ENCODE peak calls at places on chromosomes 2 and 18, in eight cellular contexts. N is T-helper 2 cell, C is HS-5, M is germinal center, I is cardiac fibroblast, L is tibial nerve, G is neural crest cell, A is GOT3. X is an unnamed sample.

GRCh38 chr2:219119422-219120043 is 41.1 kb downstream of the NHEJ1 start:
- DNase-seq in A (no peak), G (peak; percentile 64), I (peak; percentile 71), L (peak; percentile 32), C (no peak), M (peak; percentile 47), N (no peak), X (peak; percentile 41)

GRCh38 chr2:50763776-50764175 is 268.2 kb downstream of the NRXN1 start:
- DNase-seq in M (no peak), N (no peak), G (no peak), L (no peak), I (no peak), C (no peak), A (no peak), X (no peak)

GRCh38 chr2:238287702-238288649 is at the start of gene PER2:
- DNase-seq in A (peak; percentile 52), I (peak; percentile 80), N (peak; percentile 11), M (peak; percentile 40), G (no peak), C (peak; percentile 53), L (no peak), X (no peak)

GRCh38 chr18:49694402-49694801 is 118.9 kb downstream of the ACAA2 start:
- DNase-seq in I (no peak), M (no peak), G (no peak), A (no peak), L (no peak), C (no peak), N (no peak), X (no peak)

GRCh38 chr2:168138369-168138768 is 109.0 kb downstream of the STK39 start:
- DNase-seq in M (no peak), G (peak; percentile 18), C (no peak), L (no peak), A (no peak), I (no peak), N (no peak), X (no peak)

GRCh38 chr2:85659324-85659981 is 8.5 kb downstream of the SFTPB start:
- DNase-seq in C (no peak), A (no peak), L (no peak), G (no peak), M (no peak), N (no peak), I (no peak), X (no peak)

GRCh38 chr2:85549826-85550225 is 10.9 kb downstream of the MAT2A start:
- DNase-seq in N (no peak), A (no peak), I (peak; percentile 91), M (no peak), L (no peak), C (peak; percentile 98), G (no peak), X (no peak)

GRCh38 chr2:68171684-68172083 is 14.0 kb downstream of the PNO1 start:
- DNase-seq in N (no peak), G (no peak), A (no peak), M (no peak), L (no peak), I (no peak), C (no peak), X (no peak)

GRCh38 chr18:75261430-75262223 is 51.0 kb downstream of the TSHZ1 start:
- DNase-seq in L (no peak), I (no peak), M (peak; percentile 35), G (no peak), A (no peak), N (no peak), C (no peak), X (no peak)

GRCh38 chr2:109648041-109648527 is 33.9 kb downstream of the SOWAHC start:
- DNase-seq in M (no peak), L (no peak), I (peak; percentile 45), A (no peak), G (no peak), C (no peak), N (no peak), X (no peak)

GRCh38 chr18:77223221-77223639 is 26.4 kb upstream of the GALR1 start:
- DNase-seq in I (no peak), G (no peak), A (no peak), N (no peak), M (no peak), C (no peak), L (no peak), X (no peak)

GRCh38 chr2:127389778-127390435 is 2.1 kb upstream of the MAP3K2 start:
- DNase-seq in L (no peak), M (peak; percentile 46), A (no peak), C (no peak), N (no peak), G (no peak), I (no peak), X (no peak)

GRCh38 chr2:238130111-238130695 is 8.3 kb upstream of the KLHL30 start:
- DNase-seq in G (no peak), I (no peak), A (no peak), N (no peak), C (no peak), L (no peak), M (no peak), X (no peak)

GRCh38 chr2:219041252-219041651 is at the start of gene CFAP65:
- DNase-seq in M (no peak), N (no peak), G (peak; percentile 37), L (no peak), C (no peak), A (no peak), I (peak; percentile 66), X (peak; percentile 68)

GRCh38 chr2:229970406-229970805 is 48.1 kb downstream of the FBXO36 start:
- DNase-seq in I (no peak), A (no peak), C (no peak), N (no peak), L (no peak), M (no peak), G (no peak), X (no peak)

GRCh38 chr18:79136742-79137141 is 67.5 kb downstream of the ATP9B start:
- DNase-seq in N (no peak), M (no peak), C (no peak), L (no peak), I (no peak), A (no peak), G (no peak), X (no peak)

GRCh38 chr2:170176212-170176611 is 1.7 kb upstream of the MYO3B start:
- DNase-seq in L (no peak), N (no peak), M (no peak), G (no peak), C (no peak), I (no peak), A (no peak), X (no peak)

GRCh38 chr2:75324141-75324540 is 124.8 kb upstream of the TACR1 start:
- DNase-seq in M (no peak), L (no peak), N (no peak), A (no peak), I (no peak), C (no peak), G (no peak), X (no peak)

GRCh38 chr2:217451634-217452033 is 551.2 kb downstream of the TNS1 start:
- DNase-seq in I (peak; percentile 4), C (no peak), L (no peak), N (no peak), M (no peak), A (no peak), G (no peak), X (no peak)

GRCh38 chr2:37645363-37645762 is 26.1 kb downstream of the CDC42EP3 start:
- DNase-seq in L (no peak), I (peak; percentile 43), C (peak; percentile 72), A (no peak), M (no peak), G (no peak), N (peak; percentile 26), X (no peak)

GRCh38 chr2:38037757-38038615 is 38.0 kb downstream of the CYP1B1 start:
- DNase-seq in M (peak; percentile 13), C (no peak), N (no peak), A (no peak), L (no peak), G (no peak), I (peak; percentile 81), X (no peak)

GRCh38 chr2:70643715-70644114 is 90.1 kb upstream of the TGFA start:
- DNase-seq in M (no peak), A (no peak), L (no peak), I (no peak), N (no peak), C (no peak), G (no peak), X (peak; percentile 12)

GRCh38 chr2:25996844-25997243 is 14.5 kb upstream of the KIF3C start:
- DNase-seq in A (no peak), N (no peak), M (no peak), C (no peak), G (no peak), L (no peak), I (peak; percentile 54), X (no peak)

GRCh38 chr2:21163213-21163612 is 39.4 kb downstream of the TDRD15 start:
- DNase-seq in M (no peak), A (no peak), I (no peak), C (no peak), L (no peak), N (no peak), G (no peak), X (no peak)

GRCh38 chr2:62505649-62506420 is at the start of gene TMEM17:
- DNase-seq in M (peak; percentile 32), C (peak; percentile 85), L (peak; percentile 77), A (peak; percentile 72), I (peak; percentile 95), N (no peak), G (peak; percentile 92), X (peak; percentile 85)

GRCh38 chr2:26073830-26074229 is 39.9 kb downstream of the RAB10 start:
- DNase-seq in M (no peak), I (no peak), G (no peak), L (no peak), A (no peak), N (no peak), C (no peak), X (no peak)

GRCh38 chr2:85635636-85636035 is 19.6 kb downstream of the USP39 start:
- DNase-seq in N (no peak), G (no peak), A (no peak), L (no peak), C (no peak), I (no peak), M (no peak), X (no peak)

GRCh38 chr2:9782197-9782719 is 61.0 kb upstream of the TAF1B start:
- DNase-seq in N (peak; percentile 77), M (no peak), A (no peak), G (no peak), I (no peak), L (no peak), C (no peak), X (no peak)

GRCh38 chr2:102485151-102485769 is 12.2 kb downstream of the SLC9A4 start:
- DNase-seq in N (no peak), M (no peak), A (no peak), C (no peak), L (no peak), I (no peak), G (no peak), X (no peak)

GRCh38 chr2:121294881-121295840 is 10.2 kb upstream of the TFCP2L1 start:
- DNase-seq in L (no peak), C (no peak), G (no peak), A (no peak), M (no peak), N (no peak), I (no peak), X (no peak)

GRCh38 chr2:219059725-219060682 is 717 bp downstream of the IHH start:
- DNase-seq in L (no peak), N (no peak), I (no peak), C (no peak), G (no peak), M (no peak), A (no peak), X (peak; percentile 35)

GRCh38 chr2:230865324-230865765 is 603 bp downstream of the ITM2C start:
- DNase-seq in N (no peak), L (no peak), M (no peak), C (no peak), G (no peak), A (no peak), I (peak; percentile 20), X (no peak)